ENCODE peak calls at places on chromosomes 2 and 18, in six cellular contexts. Z is neural crest cell, M is bronchial epithelial cell, K is RWPE1, E is OCI-LY7, W is adrenal gland. G is an unnamed sample.

GRCh38 chr18:77711096-77711495 is 461.4 kb downstream of the GALR1 start:
- DNase-seq in Z (no peak), M (peak), K (peak), E (peak), W (no peak), G (no peak)

GRCh38 chr2:172082944-172083718 is 2.2 kb upstream of the DLX1 start:
- DNase-seq in Z (peak), M (no peak), K (no peak), E (no peak), W (no peak), G (peak)

GRCh38 chr2:118130385-118130784 is 42.1 kb downstream of the INSIG2 start:
- DNase-seq in Z (no peak), M (no peak), K (no peak), E (no peak), W (no peak), G (no peak)

GRCh38 chr18:55124078-55124477 is 164.8 kb upstream of the CCDC68 start:
- DNase-seq in Z (no peak), M (no peak), K (no peak), E (no peak), W (no peak), G (no peak)

GRCh38 chr2:10221976-10222870 is 80.5 kb upstream of the HPCAL1 start:
- DNase-seq in Z (no peak), M (no peak), K (no peak), E (no peak), W (no peak), G (no peak)

GRCh38 chr18:72847771-72848170 is 20.0 kb downstream of the NETO1 start:
- DNase-seq in Z (no peak), M (no peak), K (no peak), E (no peak), W (no peak), G (no peak)

GRCh38 chr2:6944546-6944945 is 27.3 kb downstream of the RNF144A start:
- DNase-seq in Z (no peak), M (no peak), K (no peak), E (no peak), W (no peak), G (no peak)

GRCh38 chr2:173191601-173192000 is 116.0 kb downstream of the MAP3K20 start:
- DNase-seq in Z (no peak), M (peak), K (peak), E (no peak), W (no peak), G (no peak)

GRCh38 chr18:13268746-13269285 is 50.3 kb downstream of the LDLRAD4 start:
- DNase-seq in Z (no peak), M (no peak), K (no peak), E (no peak), W (no peak), G (no peak)

GRCh38 chr2:27752551-27753237 is 18.8 kb upstream of the MRPL33 start:
- DNase-seq in Z (no peak), M (peak), K (no peak), E (no peak), W (no peak), G (peak)

GRCh38 chr2:10584242-10584753 is 105.5 kb downstream of the NOL10 start:
- DNase-seq in Z (no peak), M (peak), K (no peak), E (no peak), W (no peak), G (no peak)

GRCh38 chr2:152449578-152449977 is 114.6 kb downstream of the FMNL2 start:
- DNase-seq in Z (no peak), M (no peak), K (no peak), E (no peak), W (no peak), G (no peak)

GRCh38 chr2:206616141-206616540 is 26.1 kb upstream of the FAM237A start:
- DNase-seq in Z (no peak), M (peak), K (peak), E (no peak), W (no peak), G (no peak)

GRCh38 chr2:189022002-189022401 is 47.8 kb downstream of the COL3A1 start:
- DNase-seq in Z (no peak), M (peak), K (no peak), E (no peak), W (no peak), G (no peak)

GRCh38 chr2:33099989-33100388 is 153.2 kb downstream of the LTBP1 start:
- DNase-seq in Z (no peak), M (no peak), K (no peak), E (no peak), W (no peak), G (no peak)

GRCh38 chr18:3799515-3799914 is 349.5 kb downstream of the TGIF1 start:
- DNase-seq in Z (no peak), M (no peak), K (no peak), E (no peak), W (no peak), G (peak)

GRCh38 chr2:44515416-44515815 is 153.7 kb downstream of the CAMKMT start:
- DNase-seq in Z (no peak), M (peak), K (peak), E (no peak), W (peak), G (no peak)

GRCh38 chr18:50306944-50307343 is 19.5 kb upstream of the CXXC1 start:
- DNase-seq in Z (no peak), M (peak), K (no peak), E (no peak), W (no peak), G (no peak)

GRCh38 chr2:168448980-168449379 is 7.1 kb upstream of the CERS6 start:
- DNase-seq in Z (no peak), M (no peak), K (no peak), E (no peak), W (no peak), G (no peak)

GRCh38 chr2:68719912-68720311 is 14.7 kb upstream of the ARHGAP25 start:
- DNase-seq in Z (no peak), M (no peak), K (no peak), E (no peak), W (no peak), G (no peak)

GRCh38 chr2:43634604-43635306 is 2.3 kb upstream of the PLEKHH2 start:
- DNase-seq in Z (no peak), M (peak), K (no peak), E (peak), W (no peak), G (no peak)

GRCh38 chr2:42786561-42787345 is 5.6 kb downstream of the HAAO start:
- DNase-seq in Z (no peak), M (no peak), K (no peak), E (no peak), W (no peak), G (no peak)

GRCh38 chr2:208399201-208399600 is 7.4 kb upstream of the PTH2R start:
- DNase-seq in Z (no peak), M (no peak), K (no peak), E (no peak), W (no peak), G (no peak)

GRCh38 chr2:153967248-153967973 is 95.7 kb downstream of the GALNT13 start:
- DNase-seq in Z (no peak), M (no peak), K (no peak), E (no peak), W (no peak), G (no peak)

GRCh38 chr2:153971250-153971649 is 99.5 kb downstream of the GALNT13 start:
- DNase-seq in Z (no peak), M (no peak), K (no peak), E (no peak), W (no peak), G (no peak)

GRCh38 chr2:153972412-153972811 is 100.7 kb downstream of the GALNT13 start:
- DNase-seq in Z (no peak), M (no peak), K (no peak), E (no peak), W (no peak), G (no peak)

GRCh38 chr2:153971914-153972313 is 100.2 kb downstream of the GALNT13 start:
- DNase-seq in Z (no peak), M (no peak), K (no peak), E (no peak), W (no peak), G (no peak)
- TF ChIP-seq CTCF in Z (peak), M (no peak), K (no peak), E (no peak), W (no peak), G (no peak)

GRCh38 chr2:88489181-88489580 is 36.7 kb upstream of the FOXI3 start:
- DNase-seq in Z (no peak), M (no peak), K (peak), E (peak), W (no peak), G (no peak)
- TF ChIP-seq CTCF in Z (no peak), M (no peak), K (no peak), E (peak), W (no peak), G (no peak)

GRCh38 chr2:200667397-200667796 is 81.6 kb downstream of the AOX1 start:
- DNase-seq in Z (no peak), M (no peak), K (no peak), E (no peak), W (no peak), G (no peak)
- TF ChIP-seq CTCF in Z (no peak), M (no peak), K (no peak), E (no peak), W (no peak), G (no peak)

GRCh38 chr2:26599387-26599786 is 41.8 kb downstream of the CIB4 start:
- DNase-seq in Z (no peak), M (no peak), K (no peak), E (no peak), W (no peak), G (no peak)
- TF ChIP-seq CTCF in Z (no peak), M (no peak), K (no peak), E (no peak), W (no peak), G (no peak)

DNA sequence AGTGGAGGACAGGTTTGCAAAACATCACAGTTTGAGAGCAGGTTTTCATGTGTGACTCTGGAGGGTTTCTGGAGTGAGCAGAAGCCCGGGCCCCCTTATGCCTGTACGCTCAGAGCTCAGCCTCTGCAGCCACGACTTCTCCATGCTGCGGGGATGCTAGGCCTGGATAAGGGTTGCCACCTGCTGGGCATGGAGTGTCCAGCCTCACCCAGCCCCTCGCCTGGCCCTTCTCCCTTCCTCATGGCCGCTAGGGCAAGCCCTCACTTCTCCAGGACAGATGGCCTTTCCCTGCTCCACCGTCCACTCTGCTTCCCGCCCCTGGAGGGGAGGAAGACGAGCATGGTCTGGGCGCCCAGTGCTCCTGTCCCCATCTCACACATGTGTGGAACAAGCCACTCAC is 318.7 kb downstream of the GBX2 start:
- DNase-seq in Z (no peak), M (no peak), K (no peak), E (no peak), W (no peak), G (no peak)
- TF ChIP-seq CTCF in Z (no peak), M (no peak), K (no peak), E (no peak), W (no peak), G (no peak)

GRCh38 chr18:52907522-52907921 is 567.5 kb downstream of the DCC start:
- DNase-seq in Z (no peak), M (no peak), K (no peak), E (no peak), W (no peak), G (no peak)
- TF ChIP-seq CTCF in Z (no peak), M (no peak), K (no peak), E (no peak), W (no peak), G (no peak)

GRCh38 chr2:20192781-20193180 is 32.1 kb downstream of the SDC1 start:
- DNase-seq in Z (no peak), M (no peak), K (no peak), E (no peak), W (no peak), G (no peak)

GRCh38 chr2:20190862-20191713 is 33.8 kb downstream of the SDC1 start:
- DNase-seq in Z (peak), M (no peak), K (no peak), E (peak), W (no peak), G (peak)

GRCh38 chr2:20190170-20190569 is 34.8 kb downstream of the SDC1 start:
- DNase-seq in Z (no peak), M (no peak), K (no peak), E (no peak), W (no peak), G (no peak)

GRCh38 chr2:20193185-20193584 is 31.7 kb downstream of the SDC1 start:
- DNase-seq in Z (no peak), M (no peak), K (no peak), E (no peak), W (no peak), G (no peak)

GRCh38 chr2:20191714-20192569 is 33.0 kb downstream of the SDC1 start:
- DNase-seq in Z (no peak), M (no peak), K (no peak), E (no peak), W (no peak), G (no peak)
- TF ChIP-seq CTCF in Z (no peak), M (no peak), K (no peak), E (no peak), W (no peak), G (no peak)

GRCh38 chr18:38551881-38552280 is 986.3 kb upstream of the CELF4 start:
- DNase-seq in Z (no peak), M (peak), K (peak), E (no peak), W (no peak), G (no peak)
- TF ChIP-seq CTCF in Z (no peak), M (no peak), K (no peak), E (no peak), W (no peak), G (no peak)